ENCODE peak calls at places on chromosomes 3 and 15, in nine cellular contexts. M is astrocyte, V is GM06990, N is HL-60, A is bronchial epithelial cell, F is AG04450, I is Peyer's patch, K is esophagus muscularis mucosa, O is astrocyte of the spinal cord. E is an unnamed sample.

GRCh38 chr3:110069641-110070538 is 732.5 kb upstream of the DPPA4 start:
- DNase-seq in M (peak), V (peak), N (no peak), A (peak), F (peak), I (no peak), K (no peak), O (peak), E (peak)

GRCh38 chr3:111676177-111677021 is 81.3 kb upstream of the ZBED2 start:
- DNase-seq in M (peak), V (no peak), N (no peak), A (peak), F (no peak), I (no peak), K (no peak), O (peak), E (no peak)

GRCh38 chr15:71357357-71357756 is 242.1 kb downstream of the THSD4 start:
- DNase-seq in M (no peak), V (no peak), N (no peak), A (no peak), F (no peak), I (no peak), K (no peak), O (no peak), E (no peak)

GRCh38 chr3:161925749-161926360 is 429.2 kb downstream of the OTOL1 start:
- DNase-seq in M (no peak), V (no peak), N (no peak), A (no peak), F (no peak), I (no peak), K (no peak), O (no peak), E (no peak)

GRCh38 chr3:153284282-153284938 is 122.4 kb downstream of the RAP2B start:
- DNase-seq in M (peak), V (no peak), N (peak), A (peak), F (peak), I (no peak), K (no peak), O (peak), E (peak)

GRCh38 chr15:59642351-59642750 is 15.0 kb downstream of the GTF2A2 start:
- DNase-seq in M (no peak), V (no peak), N (no peak), A (no peak), F (no peak), I (no peak), K (no peak), O (no peak), E (peak)

GRCh38 chr3:136336329-136337100 is 86.4 kb downstream of the PCCB start:
- DNase-seq in M (peak), V (no peak), N (no peak), A (no peak), F (no peak), I (no peak), K (no peak), O (peak), E (peak)

GRCh38 chr15:75234191-75234810 is 23.8 kb upstream of the GOLGA6C start:
- DNase-seq in M (no peak), V (no peak), N (no peak), A (no peak), F (no peak), I (no peak), K (no peak), O (no peak), E (no peak)

GRCh38 chr3:123741058-123741511 is 143.0 kb downstream of the MYLK start:
- DNase-seq in M (peak), V (no peak), N (no peak), A (peak), F (no peak), I (no peak), K (no peak), O (no peak), E (no peak)

GRCh38 chr15:43239732-43240491 is 19.1 kb upstream of the EPB42 start:
- DNase-seq in M (peak), V (no peak), N (peak), A (no peak), F (no peak), I (no peak), K (no peak), O (peak), E (no peak)

GRCh38 chr3:188863999-188864406 is 307.8 kb upstream of the TPRG1 start:
- DNase-seq in M (peak), V (no peak), N (no peak), A (no peak), F (peak), I (no peak), K (no peak), O (peak), E (peak)

GRCh38 chr15:91281991-91282390 is 181.9 kb downstream of the SV2B start:
- DNase-seq in M (no peak), V (no peak), N (no peak), A (no peak), F (no peak), I (no peak), K (peak), O (no peak), E (no peak)

GRCh38 chr15:94027571-94027970 is 203.8 kb upstream of the MCTP2 start:
- DNase-seq in M (peak), V (no peak), N (no peak), A (no peak), F (no peak), I (no peak), K (no peak), O (peak), E (no peak)

GRCh38 chr3:105867690-105868449 is 942 bp downstream of the CBLB start:
- DNase-seq in M (no peak), V (no peak), N (no peak), A (peak), F (no peak), I (peak), K (no peak), O (peak), E (no peak)

GRCh38 chr15:25764980-25765735 is 98.0 kb downstream of the ATP10A start:
- DNase-seq in M (no peak), V (no peak), N (no peak), A (no peak), F (no peak), I (no peak), K (peak), O (no peak), E (no peak)

GRCh38 chr15:90013503-90013937 is 12.4 kb downstream of the ZNF710 start:
- DNase-seq in M (no peak), V (no peak), N (peak), A (no peak), F (no peak), I (no peak), K (no peak), O (no peak), E (no peak)

GRCh38 chr3:69084326-69084667 is 440 bp upstream of the ARL6IP5 start:
- DNase-seq in M (peak), V (no peak), N (no peak), A (peak), F (no peak), I (no peak), K (no peak), O (peak), E (peak)

GRCh38 chr3:176561826-176562225 is 635.5 kb downstream of the TBL1XR1 start:
- DNase-seq in M (no peak), V (no peak), N (no peak), A (no peak), F (no peak), I (no peak), K (no peak), O (no peak), E (no peak)

GRCh38 chr3:176568189-176568588 is 629.1 kb downstream of the TBL1XR1 start:
- DNase-seq in M (no peak), V (no peak), N (no peak), A (no peak), F (no peak), I (no peak), K (no peak), O (no peak), E (no peak)

GRCh38 chr3:176562381-176562780 is 634.9 kb downstream of the TBL1XR1 start:
- DNase-seq in M (no peak), V (no peak), N (no peak), A (no peak), F (no peak), I (no peak), K (no peak), O (no peak), E (no peak)

GRCh38 chr3:176570992-176571391 is 626.3 kb downstream of the TBL1XR1 start:
- DNase-seq in M (no peak), V (no peak), N (no peak), A (no peak), F (no peak), I (no peak), K (no peak), O (no peak), E (no peak)

GRCh38 chr3:176566757-176567156 is 630.5 kb downstream of the TBL1XR1 start:
- DNase-seq in M (no peak), V (no peak), N (no peak), A (no peak), F (no peak), I (no peak), K (no peak), O (no peak), E (no peak)
- H3K4me3 ChIP-seq in M (no peak), V (no peak), N (no peak), A (no peak), F (no peak), I (no peak), K (no peak), O (no peak), E (no peak)

GRCh38 chr3:72127843-72128242 is 342.9 kb upstream of the PROK2 start:
- DNase-seq in M (peak), V (no peak), N (peak), A (peak), F (no peak), I (no peak), K (no peak), O (peak), E (peak)
- TF ChIP-seq CTCF in M (no peak), V (no peak), N (no peak), A (no peak), F (no peak), I (no peak), K (no peak), O (no peak), E (no peak)

GRCh38 chr15:31344824-31345605 is 18.4 kb downstream of the KLF13 start:
- DNase-seq in M (no peak), V (peak), N (no peak), A (no peak), F (no peak), I (peak), K (no peak), O (no peak), E (no peak)
- H3K4me3 ChIP-seq in M (no peak), V (peak), N (no peak), A (no peak), F (no peak), I (peak), K (peak), O (no peak), E (no peak)

GRCh38 chr3:100105536-100105935 is 8.8 kb downstream of the FILIP1L start:
- DNase-seq in M (no peak), V (peak), N (peak), A (no peak), F (no peak), I (no peak), K (no peak), O (peak), E (no peak)

GRCh38 chr3:100104442-100104798 is 9.9 kb downstream of the FILIP1L start:
- DNase-seq in M (no peak), V (no peak), N (no peak), A (no peak), F (no peak), I (no peak), K (no peak), O (no peak), E (no peak)

GRCh38 chr3:100104817-100105413 is 9.4 kb downstream of the FILIP1L start:
- DNase-seq in M (no peak), V (no peak), N (no peak), A (peak), F (no peak), I (no peak), K (no peak), O (peak), E (no peak)

GRCh38 chr3:100102757-100103156 is 11.5 kb downstream of the FILIP1L start:
- DNase-seq in M (no peak), V (no peak), N (no peak), A (no peak), F (no peak), I (no peak), K (no peak), O (no peak), E (no peak)

DNA sequence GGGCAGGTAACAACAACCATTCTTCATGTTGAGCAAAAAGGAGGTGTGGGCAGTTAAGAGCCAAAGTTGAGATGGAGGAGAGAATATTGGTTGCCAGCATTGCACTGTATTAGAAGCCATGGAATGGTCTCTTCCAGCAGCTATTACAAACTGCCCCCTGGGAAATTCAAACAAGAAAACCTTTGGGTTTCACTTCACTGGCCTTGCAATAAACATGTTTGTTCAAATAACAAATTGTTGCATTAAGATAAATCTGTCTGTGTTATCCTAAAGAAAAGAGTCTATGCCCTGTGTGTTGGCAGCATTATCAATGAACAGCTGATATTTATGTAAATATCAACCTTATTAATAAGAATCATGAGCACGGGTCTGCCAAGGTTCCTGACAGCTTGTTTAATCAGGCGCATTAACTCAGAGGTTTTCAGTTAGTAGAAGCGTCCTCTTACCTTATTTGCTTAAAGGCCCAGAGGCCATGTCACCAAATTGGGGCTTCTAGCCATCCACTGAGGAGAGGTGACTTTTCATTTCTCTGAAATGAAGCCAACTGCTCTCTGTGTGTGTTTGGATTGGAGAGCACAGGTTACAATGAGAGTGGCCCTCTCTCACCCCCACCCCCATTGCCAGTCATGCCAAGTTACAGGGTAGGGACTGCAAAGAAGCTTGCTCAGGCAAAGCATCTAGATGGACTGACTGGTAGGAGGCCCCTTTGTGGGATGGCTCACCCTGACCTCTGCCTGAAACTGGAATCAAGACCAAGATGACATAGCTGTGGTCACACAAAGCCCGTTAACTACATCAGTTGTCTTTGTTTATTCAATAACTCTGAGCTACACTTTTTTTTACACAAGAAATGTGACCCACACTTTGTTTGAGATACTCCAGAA is 10.5 kb downstream of the FILIP1L start:
- DNase-seq in M (peak), V (peak), N (no peak), A (no peak), F (peak), I (no peak), K (no peak), O (peak), E (peak)
- TF ChIP-seq CTCF in M (no peak), V (no peak), N (no peak), A (no peak), F (no peak), I (no peak), K (no peak), O (no peak), E (no peak)

DNA sequence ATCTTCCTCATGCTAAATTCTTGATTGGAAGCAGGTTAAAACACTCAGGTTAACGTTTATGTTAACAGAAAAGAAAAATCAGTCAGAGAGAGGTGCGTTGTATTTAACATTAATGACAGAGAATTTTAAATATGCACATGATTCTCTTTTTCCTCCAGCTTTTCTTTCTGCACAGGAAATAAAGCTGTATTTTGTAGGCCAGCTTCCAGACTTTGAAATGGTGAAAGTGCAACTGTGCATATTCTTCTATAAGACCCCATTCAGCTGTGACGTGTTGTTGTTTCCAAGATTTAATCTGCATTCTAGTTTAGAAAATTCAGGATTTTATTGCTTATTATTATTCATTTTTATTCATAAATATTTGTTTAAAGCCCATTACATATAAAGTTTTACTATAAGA is 11.8 kb downstream of the MBNL1 start:
- DNase-seq in M (no peak), V (no peak), N (no peak), A (no peak), F (no peak), I (no peak), K (no peak), O (no peak), E (no peak)
- H3K4me3 ChIP-seq in M (no peak), V (peak), N (no peak), A (no peak), F (no peak), I (no peak), K (peak), O (no peak), E (no peak)

GRCh38 chr3:4067893-4068292 is 235.3 kb upstream of the SETMAR start:
- DNase-seq in M (no peak), V (no peak), N (peak), A (no peak), F (no peak), I (no peak), K (no peak), O (no peak), E (no peak)

GRCh38 chr3:4069796-4070195 is 233.4 kb upstream of the SETMAR start:
- DNase-seq in M (no peak), V (no peak), N (no peak), A (no peak), F (no peak), I (no peak), K (no peak), O (no peak), E (no peak)

DNA sequence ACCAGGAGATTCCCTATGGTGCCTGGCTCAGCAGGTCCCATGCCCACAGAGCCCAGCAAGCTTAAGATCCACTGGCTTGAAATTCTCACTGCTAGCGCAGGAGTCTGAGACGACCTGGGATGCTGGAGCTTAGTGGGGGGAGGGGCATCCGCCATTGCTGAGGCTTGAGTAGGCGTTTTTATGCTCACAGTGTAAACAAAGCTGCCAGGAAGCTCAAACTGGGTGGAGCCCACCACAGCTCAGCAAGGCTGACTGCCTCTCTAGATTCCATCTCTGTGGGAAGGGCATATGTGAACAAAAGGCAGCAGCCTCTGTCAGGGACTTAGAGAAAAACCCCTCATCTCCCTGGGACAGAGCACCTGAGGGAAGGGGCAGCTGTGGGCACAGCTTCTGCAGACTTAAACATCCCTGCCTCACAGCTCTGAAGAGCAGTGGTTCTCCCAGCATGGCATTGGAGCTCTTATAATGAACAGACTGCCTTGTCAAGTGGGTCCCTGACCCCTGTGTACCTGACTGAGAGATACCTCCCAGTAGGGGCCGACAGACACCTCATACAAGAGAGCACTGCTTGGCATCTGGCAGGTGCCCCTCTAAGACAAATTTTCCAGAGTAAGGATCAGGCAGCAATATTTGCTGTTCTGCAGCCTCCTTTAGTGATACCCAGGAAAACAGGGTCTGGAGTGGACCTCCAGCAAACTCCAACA is 231.5 kb upstream of the SETMAR start:
- DNase-seq in M (no peak), V (no peak), N (no peak), A (peak), F (no peak), I (peak), K (no peak), O (no peak), E (no peak)
- TF ChIP-seq CTCF in M (no peak), V (no peak), N (no peak), A (no peak), F (no peak), I (no peak), K (no peak), O (no peak), E (no peak)

GRCh38 chr3:100006570-100007271 is 107.6 kb downstream of the FILIP1L start:
- DNase-seq in M (peak), V (no peak), N (no peak), A (no peak), F (peak), I (no peak), K (no peak), O (peak), E (peak)

GRCh38 chr3:100004931-100005330 is 109.4 kb downstream of the FILIP1L start:
- DNase-seq in M (no peak), V (no peak), N (no peak), A (no peak), F (no peak), I (no peak), K (no peak), O (no peak), E (no peak)

GRCh38 chr3:100007313-100007712 is 107.0 kb downstream of the FILIP1L start:
- DNase-seq in M (no peak), V (no peak), N (no peak), A (no peak), F (no peak), I (no peak), K (no peak), O (no peak), E (no peak)

GRCh38 chr3:100003609-100004503 is 110.4 kb downstream of the FILIP1L start:
- DNase-seq in M (no peak), V (no peak), N (no peak), A (no peak), F (no peak), I (no peak), K (no peak), O (no peak), E (no peak)

GRCh38 chr3:100005670-100006393 is 108.5 kb downstream of the FILIP1L start:
- DNase-seq in M (no peak), V (no peak), N (no peak), A (no peak), F (no peak), I (no peak), K (peak), O (no peak), E (no peak)
- H3K4me3 ChIP-seq in M (no peak), V (no peak), N (no peak), A (no peak), F (no peak), I (no peak), K (no peak), O (no peak), E (no peak)

GRCh38 chr3:58824285-58824684 is 157.7 kb upstream of the FAM3D start:
- DNase-seq in M (peak), V (no peak), N (peak), A (peak), F (peak), I (no peak), K (no peak), O (peak), E (peak)
- TF ChIP-seq CTCF in M (peak), V (peak), N (peak), A (peak), F (peak), I (peak), K (peak), O (peak), E (peak)